ENCODE peak calls at places on chromosome 14, in five cellular contexts. M, J, Q, B and P are unnamed samples.

GRCh38 chr14:105226198-105226597 is 22.1 kb upstream of the BTBD6 start:
- DNase-seq in M (no peak), J (no peak), Q (no peak), B (no peak), P (no peak)

GRCh38 chr14:53542692-53543091 is 389.6 kb upstream of the DDHD1 start:
- DNase-seq in M (no peak), J (peak), Q (no peak), B (no peak), P (peak)

GRCh38 chr14:94344389-94344788 is 21.3 kb upstream of the SERPINA6 start:
- DNase-seq in M (no peak), J (no peak), Q (no peak), B (no peak), P (no peak)

GRCh38 chr14:73237219-73237785 is at the start of gene PAPLN:
- DNase-seq in M (peak), J (no peak), Q (no peak), B (no peak), P (peak)

GRCh38 chr14:100440207-100440631 is 117.1 kb downstream of the SLC25A47 start:
- DNase-seq in M (peak), J (peak), Q (no peak), B (peak), P (peak)

GRCh38 chr14:49766839-49767238 is 1.1 kb upstream of the KLHDC2 start:
- DNase-seq in M (no peak), J (peak), Q (no peak), B (no peak), P (no peak)

GRCh38 chr14:93137864-93138263 is 22.1 kb upstream of the ITPK1 start:
- DNase-seq in M (no peak), J (peak), Q (no peak), B (no peak), P (peak)

GRCh38 chr14:67389261-67389660 is 22.7 kb downstream of the PLEK2 start:
- DNase-seq in M (no peak), J (no peak), Q (no peak), B (peak), P (no peak)

GRCh38 chr14:77979666-77980351 is 179.9 kb downstream of the ADCK1 start:
- DNase-seq in M (peak), J (no peak), Q (no peak), B (peak), P (no peak)

GRCh38 chr14:69614592-69614991 is 3.2 kb downstream of the SUSD6 start:
- DNase-seq in M (peak), J (no peak), Q (no peak), B (peak), P (no peak)

GRCh38 chr14:50312734-50313054 is 570 bp downstream of the DMAC2L start:
- DNase-seq in M (no peak), J (peak), Q (peak), B (no peak), P (no peak)

GRCh38 chr14:39219075-39219499 is 14.6 kb upstream of the MIA2 start:
- DNase-seq in M (no peak), J (no peak), Q (no peak), B (no peak), P (peak)

GRCh38 chr14:38662781-38663180 is 406.9 kb upstream of the CLEC14A start:
- DNase-seq in M (no peak), J (no peak), Q (no peak), B (no peak), P (no peak)

GRCh38 chr14:50839048-50839447 is 8.1 kb upstream of the NIN start:
- DNase-seq in M (no peak), J (peak), Q (no peak), B (no peak), P (no peak)

GRCh38 chr14:31251028-31251958 is 43.7 kb upstream of the HECTD1 start:
- DNase-seq in M (no peak), J (peak), Q (no peak), B (no peak), P (no peak)

GRCh38 chr14:22481546-22481945 is 107.5 kb downstream of the DAD1 start:
- DNase-seq in M (no peak), J (no peak), Q (no peak), B (no peak), P (no peak)

GRCh38 chr14:68624541-68625220 is 168.2 kb downstream of the ZFP36L1 start:
- DNase-seq in M (no peak), J (no peak), Q (no peak), B (no peak), P (no peak)

GRCh38 chr14:90530523-90530922 is 133.7 kb downstream of the CALM1 start:
- DNase-seq in M (no peak), J (no peak), Q (no peak), B (no peak), P (no peak)

GRCh38 chr14:67908061-67908767 is 88.6 kb downstream of the RAD51B start:
- DNase-seq in M (no peak), J (peak), Q (no peak), B (no peak), P (peak)

GRCh38 chr14:49687942-49688700 is at the start of gene POLE2:
- DNase-seq in M (peak), J (peak), Q (peak), B (peak), P (peak)

GRCh38 chr14:77849711-77850110 is 49.8 kb downstream of the ADCK1 start:
- DNase-seq in M (no peak), J (no peak), Q (no peak), B (no peak), P (no peak)

GRCh38 chr14:101812071-101812470 is 50.6 kb downstream of the PPP2R5C start:
- DNase-seq in M (no peak), J (no peak), Q (no peak), B (no peak), P (no peak)

GRCh38 chr14:93669632-93670031 is 118.7 kb downstream of the PRIMA1 start:
- DNase-seq in M (no peak), J (no peak), Q (no peak), B (no peak), P (no peak)

GRCh38 chr14:74912111-74912510 is 10.9 kb downstream of the RPS6KL1 start:
- DNase-seq in M (no peak), J (no peak), Q (no peak), B (no peak), P (no peak)

GRCh38 chr14:72033331-72033730 is 101.1 kb downstream of the RGS6 start:
- DNase-seq in M (no peak), J (no peak), Q (no peak), B (no peak), P (peak)

GRCh38 chr14:92582706-92583452 is 69.3 kb downstream of the RIN3 start:
- DNase-seq in M (no peak), J (no peak), Q (no peak), B (no peak), P (no peak)

GRCh38 chr14:31968107-31968810 is 108.8 kb upstream of the ARHGAP5 start:
- DNase-seq in M (no peak), J (no peak), Q (no peak), B (no peak), P (no peak)

GRCh38 chr14:68807148-68807600 is 14.3 kb upstream of the ZFP36L1 start:
- DNase-seq in M (no peak), J (peak), Q (no peak), B (peak), P (peak)

GRCh38 chr14:88218119-88218915 is 104.8 kb downstream of the KCNK10 start:
- DNase-seq in M (no peak), J (no peak), Q (no peak), B (no peak), P (no peak)

GRCh38 chr14:72476657-72477499 is 417.0 kb downstream of the DPF3 start:
- DNase-seq in M (no peak), J (peak), Q (no peak), B (peak), P (peak)

GRCh38 chr14:101857226-101857625 is 95.7 kb downstream of the PPP2R5C start:
- DNase-seq in M (no peak), J (no peak), Q (no peak), B (no peak), P (no peak)

GRCh38 chr14:103894723-103895059 is 33.6 kb upstream of the TDRD9 start:
- DNase-seq in M (no peak), J (no peak), Q (no peak), B (no peak), P (no peak)